ENCODE peak calls at places on chromosomes 1 and 21, in four cellular contexts. U is astrocyte of the spinal cord, J is pancreas, S is hepatocyte. F is an unnamed sample.

GRCh38 chr21:43864313-43864805 is 664 bp upstream of the AGPAT3 start:
- DNase-seq in S (peak), J (peak), U (no peak), F (no peak)

GRCh38 chr1:211135342-211135950 is 1.5 kb upstream of the KCNH1 start:
- DNase-seq in S (peak), J (no peak), U (peak), F (peak)

GRCh38 chr1:46181343-46182260 is 5.3 kb upstream of the P3R3URF start:
- DNase-seq in U (peak), J (no peak), S (no peak), F (peak)

GRCh38 chr1:159828176-159828575 is 1.5 kb downstream of the SLAMF8 start:
- DNase-seq in J (no peak), S (no peak), U (no peak), F (no peak)

GRCh38 chr1:171743014-171743870 is 1.4 kb upstream of the VAMP4 start:
- DNase-seq in S (peak), J (no peak), U (peak), F (peak)

GRCh38 chr1:229058111-229058551 is 212.8 kb upstream of the RAB4A start:
- DNase-seq in U (no peak), J (no peak), S (no peak), F (no peak)

GRCh38 chr1:47883963-47884362 is 113.2 kb downstream of the TRABD2B start:
- DNase-seq in U (no peak), S (no peak), J (no peak), F (no peak)

GRCh38 chr1:200525167-200526123 is 95.1 kb downstream of the KIF14 start:
- DNase-seq in J (no peak), U (peak), S (no peak), F (no peak)

GRCh38 chr1:213947200-213947775 is 40.5 kb upstream of the PROX1 start:
- DNase-seq in J (peak), S (peak), U (no peak), F (no peak)

GRCh38 chr1:17125756-17126237 is 6.5 kb upstream of the PADI2 start:
- DNase-seq in J (peak), U (peak), S (peak), F (peak)

GRCh38 chr1:245054105-245054831 is 100.5 kb upstream of the KIF26B start:
- DNase-seq in U (no peak), S (no peak), J (no peak), F (no peak)

GRCh38 chr1:30084909-30085571 is 638.3 kb downstream of the MATN1 start:
- DNase-seq in J (no peak), U (no peak), S (no peak), F (no peak)

GRCh38 chr1:182765416-182765815 is 24.2 kb upstream of the NPL start:
- DNase-seq in U (no peak), S (no peak), J (no peak), F (no peak)

GRCh38 chr21:28113718-28114117 is 879.0 kb downstream of the LTN1 start:
- DNase-seq in U (no peak), J (no peak), S (no peak), F (no peak)

GRCh38 chr1:184877992-184878391 is 96.3 kb downstream of the NIBAN1 start:
- DNase-seq in S (no peak), J (no peak), U (no peak), F (no peak)

GRCh38 chr1:14323665-14324630 is 274.5 kb upstream of the KAZN start:
- DNase-seq in S (no peak), U (no peak), J (no peak), F (no peak)

GRCh38 chr21:36065497-36066036 is 4.3 kb upstream of the CBR1 start:
- DNase-seq in S (peak), J (no peak), U (peak), F (peak)

GRCh38 chr21:44006656-44007055 is 5.5 kb upstream of the TRAPPC10 start:
- DNase-seq in J (peak), U (no peak), S (no peak), F (peak)

GRCh38 chr1:83034846-83035245 is 964.1 kb downstream of the TTLL7 start:
- DNase-seq in J (no peak), U (no peak), S (no peak), F (no peak)

GRCh38 chr1:10640843-10641553 is 155.4 kb downstream of the CASZ1 start:
- DNase-seq in U (no peak), J (no peak), S (no peak), F (no peak)

GRCh38 chr1:1337793-1338147 is 6.7 kb downstream of the TAS1R3 start:
- DNase-seq in U (no peak), S (no peak), J (no peak), F (no peak)

GRCh38 chr1:234397732-234398131 is 24.5 kb downstream of the COA6 start:
- DNase-seq in J (no peak), U (no peak), S (no peak), F (no peak)

GRCh38 chr1:110262846-110263631 is 52.9 kb downstream of the KCNC4 start:
- DNase-seq in S (no peak), U (no peak), J (no peak), F (no peak)

GRCh38 chr1:156676450-156676819 is 772 bp downstream of the NES start:
- DNase-seq in S (no peak), U (no peak), J (no peak), F (no peak)
- H3K4me3 ChIP-seq in S (peak), U (peak), J (no peak), F (peak)

DNA sequence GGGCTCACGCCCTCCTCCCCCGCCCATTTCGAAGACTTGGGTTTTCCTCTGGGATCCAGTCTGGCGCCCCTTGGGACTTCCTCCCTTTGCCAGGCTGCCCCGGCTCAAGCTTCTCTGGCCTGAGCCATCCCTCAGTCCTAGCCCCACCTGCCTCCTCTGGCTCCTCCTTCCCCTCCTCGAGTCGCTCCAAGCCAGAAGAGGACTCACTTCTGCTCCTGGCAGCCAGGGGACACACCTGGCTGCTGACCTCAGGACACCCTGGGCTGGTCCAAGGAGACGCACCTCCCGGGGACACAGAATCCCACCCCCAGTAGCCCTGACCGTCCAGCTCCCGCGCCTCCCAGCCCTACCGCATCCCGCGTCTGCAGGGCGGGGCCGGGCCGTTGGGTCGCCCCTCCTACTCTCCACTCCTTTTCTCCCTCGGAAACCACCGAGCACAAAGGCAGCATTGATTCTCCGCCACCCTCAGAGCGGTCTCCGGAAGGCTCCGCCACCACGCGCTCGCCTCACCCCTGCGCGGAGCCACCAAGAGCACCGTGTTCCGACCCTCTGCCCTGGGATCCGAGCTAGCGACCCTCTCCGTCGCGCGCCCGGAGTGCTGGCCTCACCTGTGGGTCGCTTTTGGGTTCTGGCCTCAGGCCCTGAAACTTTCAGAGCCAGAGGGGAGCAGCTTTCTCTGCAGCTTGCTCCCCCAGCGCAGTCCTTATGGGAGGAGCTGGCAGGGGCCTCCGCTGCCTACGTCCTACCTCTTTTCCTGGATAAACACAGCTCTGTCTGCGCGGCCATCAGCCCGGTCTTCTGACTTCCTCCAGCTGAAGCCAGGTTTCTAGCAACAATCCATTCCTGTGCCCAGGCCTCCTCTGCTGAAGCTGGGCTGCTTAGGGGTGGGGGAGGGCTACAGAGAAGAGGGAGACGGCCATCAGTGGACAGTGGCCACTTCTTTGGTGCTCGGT is at the start of gene C2CD4D:
- DNase-seq in S (peak), J (peak), U (no peak), F (peak)
- H3K4me3 ChIP-seq in S (peak), J (peak), U (peak), F (peak)

DNA sequence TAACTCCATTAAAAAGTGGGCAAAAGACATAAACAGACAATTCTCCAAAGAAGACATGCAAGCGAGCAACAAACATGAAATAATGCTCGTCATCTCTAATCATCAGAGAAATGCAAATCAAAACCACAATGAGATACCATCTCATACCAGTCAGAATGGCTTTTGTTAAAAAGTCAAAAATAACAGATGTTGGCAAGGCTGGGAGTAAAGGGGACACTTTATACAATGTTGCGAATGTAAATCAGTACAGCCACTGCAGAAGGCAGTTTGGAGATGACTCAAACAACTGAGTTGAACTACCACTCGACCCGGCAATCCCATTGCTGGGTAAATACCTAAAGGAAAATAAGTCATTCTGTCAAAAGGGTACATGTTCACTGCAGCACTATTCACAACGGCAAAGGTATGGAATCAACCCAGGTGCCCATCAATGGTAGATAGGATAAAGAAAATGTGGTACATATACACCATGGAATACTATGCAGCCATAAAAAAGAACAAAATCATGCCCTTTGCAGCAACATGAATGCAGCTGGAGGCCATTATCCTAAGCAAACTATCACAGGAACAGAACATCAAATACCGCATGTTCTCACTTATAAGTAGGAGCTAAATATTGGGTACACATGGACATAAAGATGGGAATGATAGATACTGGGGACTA is 25.9 kb downstream of the TSPAN2 start:
- DNase-seq in S (no peak), J (no peak), U (peak), F (no peak)
- H3K4me3 ChIP-seq in S (no peak), J (no peak), U (no peak), F (no peak)

GRCh38 chr1:235907897-235908240 is 41.2 kb upstream of the LYST start:
- DNase-seq in J (no peak), U (no peak), S (no peak), F (no peak)

GRCh38 chr1:235908742-235909520 is 42.2 kb upstream of the LYST start:
- DNase-seq in U (peak), J (no peak), S (no peak), F (peak)

GRCh38 chr1:235902638-235903542 is 36.2 kb upstream of the LYST start:
- DNase-seq in U (peak), S (peak), J (no peak), F (peak)

GRCh38 chr1:235907187-235907896 is 40.6 kb upstream of the LYST start:
- DNase-seq in U (no peak), J (no peak), S (no peak), F (no peak)

DNA sequence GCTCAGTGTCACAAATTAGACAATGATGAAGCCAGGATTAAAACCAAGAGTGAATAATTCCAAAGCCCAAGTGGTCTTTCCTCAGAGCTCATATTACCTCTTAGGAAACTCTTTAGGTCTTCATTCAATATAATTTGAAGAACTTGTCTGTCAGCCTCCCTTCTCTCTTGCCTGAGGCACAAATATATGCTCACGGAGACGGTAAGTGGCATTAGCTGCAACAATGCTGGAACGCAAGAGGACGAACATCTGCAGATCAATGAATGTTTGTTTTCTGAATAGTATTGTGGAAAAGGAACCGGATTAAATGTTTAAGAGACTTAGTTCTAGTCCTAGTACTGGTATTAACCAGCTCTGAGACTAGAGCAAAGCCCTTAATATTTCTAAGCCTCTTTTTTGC is 39.7 kb upstream of the LYST start:
- DNase-seq in J (no peak), U (no peak), S (no peak), F (no peak)
- H3K4me3 ChIP-seq in J (no peak), U (no peak), S (no peak), F (no peak)

GRCh38 chr1:220887202-220887867 is 8.1 kb downstream of the HLX start:
- DNase-seq in S (peak), J (no peak), U (no peak), F (no peak)

GRCh38 chr1:220886470-220887201 is 7.4 kb downstream of the HLX start:
- DNase-seq in U (no peak), J (no peak), S (no peak), F (no peak)

GRCh38 chr1:220888665-220888986 is 9.4 kb downstream of the HLX start:
- DNase-seq in U (no peak), J (no peak), S (no peak), F (no peak)

GRCh38 chr1:220889333-220889732 is 10.1 kb downstream of the HLX start:
- DNase-seq in U (no peak), S (no peak), J (no peak), F (no peak)

DNA sequence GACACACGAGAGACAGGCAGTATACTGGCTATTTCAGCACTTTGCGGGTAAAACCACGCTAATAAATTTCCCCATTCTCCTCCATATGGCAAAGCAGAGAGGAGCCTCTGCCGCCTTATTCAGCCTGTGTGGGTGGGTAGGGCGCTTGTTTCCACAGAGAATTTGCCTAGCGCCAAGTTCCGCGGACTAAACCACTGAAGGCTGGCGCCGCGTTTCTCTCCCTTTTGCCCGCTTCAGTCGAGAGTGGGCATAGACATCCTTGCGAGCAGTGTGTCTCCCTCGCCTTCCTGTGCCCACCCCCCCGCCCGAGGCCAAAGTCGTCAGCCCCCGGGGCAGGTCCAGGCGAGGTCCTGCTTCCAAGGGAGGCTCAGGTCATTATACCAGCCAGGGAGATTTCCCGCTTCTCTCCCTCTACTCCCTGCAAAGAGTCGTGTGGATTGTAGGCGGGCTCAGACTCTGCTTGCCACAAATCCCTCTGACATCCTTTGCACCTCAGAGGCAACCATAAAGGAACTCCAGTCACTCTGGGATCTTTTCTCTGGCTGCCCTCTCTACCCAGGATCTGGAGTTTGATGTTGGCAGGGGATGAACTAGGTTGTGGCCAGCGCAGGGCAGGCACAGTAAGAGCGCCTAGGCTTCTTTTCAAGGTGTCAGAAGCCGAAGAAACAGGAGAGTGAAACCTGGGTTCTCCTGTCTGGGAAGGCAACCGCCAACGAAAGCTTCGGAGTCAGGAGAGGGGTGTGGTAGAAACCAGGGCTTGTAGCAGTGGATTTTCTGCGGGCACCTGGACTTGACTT is 8.8 kb downstream of the HLX start:
- DNase-seq in U (no peak), S (no peak), J (no peak), F (no peak)
- H3K4me3 ChIP-seq in U (peak), S (no peak), J (no peak), F (no peak)

GRCh38 chr1:9129391-9130041 is 614 bp upstream of the GPR157 start:
- DNase-seq in S (peak), U (peak), J (peak), F (peak)

GRCh38 chr1:9126511-9126910 is 2.4 kb downstream of the GPR157 start:
- DNase-seq in S (no peak), J (no peak), U (no peak), F (no peak)

GRCh38 chr1:9128520-9129371 is at the start of gene GPR157:
- DNase-seq in U (peak), S (peak), J (peak), F (peak)

GRCh38 chr1:9127395-9128160 is 1.3 kb downstream of the GPR157 start:
- DNase-seq in J (no peak), S (no peak), U (no peak), F (no peak)

GRCh38 chr1:9128161-9128519 is 762 bp downstream of the GPR157 start:
- DNase-seq in J (peak), S (peak), U (no peak), F (no peak)
- H3K4me3 ChIP-seq in J (peak), S (peak), U (peak), F (peak)

GRCh38 chr1:50421768-50422674 is 1.2 kb downstream of the DMRTA2 start:
- DNase-seq in U (no peak), J (no peak), S (no peak), F (no peak)
- H3K4me3 ChIP-seq in U (no peak), J (no peak), S (no peak), F (no peak)

GRCh38 chr1:67618285-67619018 is 66.5 kb upstream of the GADD45A start:
- DNase-seq in S (peak), U (peak), J (peak), F (peak)
- H3K4me3 ChIP-seq in S (no peak), U (no peak), J (no peak), F (no peak)

GRCh38 chr1:181221078-181221477 is 132.6 kb downstream of the IER5 start:
- DNase-seq in U (no peak), S (no peak), J (no peak), F (no peak)

GRCh38 chr1:181213056-181213455 is 124.6 kb downstream of the IER5 start:
- DNase-seq in U (no peak), J (no peak), S (no peak), F (no peak)

GRCh38 chr1:181219938-181220337 is 131.4 kb downstream of the IER5 start:
- DNase-seq in S (no peak), U (no peak), J (no peak), F (peak)

GRCh38 chr1:181216571-181216994 is 128.1 kb downstream of the IER5 start:
- DNase-seq in U (no peak), J (no peak), S (no peak), F (no peak)
- H3K4me3 ChIP-seq in U (no peak), J (no peak), S (no peak), F (no peak)